ENCODE peak calls at places on chromosomes 13 and 19, in four cellular contexts. E is myocyte, P is T-helper 17 cell, A is GM18507. Z is an unnamed sample.

GRCh38 chr13:23069571-23069970 is 111.2 kb upstream of the SGCG start:
- DNase-seq in E (peak), P (no peak), A (no peak), Z (no peak)

GRCh38 chr19:19588546-19588945 is 29.9 kb downstream of the PBX4 start:
- DNase-seq in E (no peak), P (no peak), A (no peak), Z (no peak)

GRCh38 chr19:2239771-2240770 is 3.4 kb downstream of the SF3A2 start:
- DNase-seq in E (peak), P (no peak), A (no peak), Z (no peak)

GRCh38 chr13:79749556-79749955 is 268.6 kb downstream of the NDFIP2 start:
- DNase-seq in E (no peak), P (no peak), A (no peak), Z (no peak)

GRCh38 chr19:48635966-48636858 is 967 bp downstream of the DBP start:
- DNase-seq in E (no peak), P (peak), A (no peak), Z (peak)

GRCh38 chr19:48123907-48124675 is 13.5 kb upstream of the PLA2G4C start:
- DNase-seq in E (peak), P (no peak), A (no peak), Z (peak)

GRCh38 chr19:3852614-3853254 is 16.1 kb downstream of the ZFR2 start:
- DNase-seq in E (peak), P (no peak), A (no peak), Z (peak)

GRCh38 chr19:29836409-29836825 is 24.6 kb downstream of the CCNE1 start:
- DNase-seq in E (no peak), P (no peak), A (no peak), Z (no peak)

GRCh38 chr13:48749144-48749543 is 95.4 kb downstream of the CYSLTR2 start:
- DNase-seq in E (peak), P (no peak), A (no peak), Z (no peak)